ENCODE peak calls at places on chromosome 7, in five cellular contexts. One of them, this sample, is unnamed.

GRCh38 chr7:28488061-28488791 is 75.9 kb downstream of the CREB5 start:
- DNase-seq in psoas muscle: no peak
- DNase-seq in stimulated activated CD4-positive, alpha-beta T cell treated with anti-CD3 and anti-CD28 coated beads, Interleukin-12 subunit alpha, Interleukin-12 subunit beta, amount 100 ng/mL, for 24 hours: no peak
- DNase-seq in LHCN-M2: peak
- DNase-seq in OCI-M1: no peak
- DNase-seq in this sample: no peak

GRCh38 chr7:146375155-146375554 is 258.6 kb downstream of the CNTNAP2 start:
- DNase-seq in LHCN-M2: no peak
- DNase-seq in stimulated activated CD4-positive, alpha-beta T cell treated with anti-CD3 and anti-CD28 coated beads, Interleukin-12 subunit alpha, Interleukin-12 subunit beta, amount 100 ng/mL, for 24 hours: no peak
- DNase-seq in OCI-M1: peak
- DNase-seq in psoas muscle: no peak
- DNase-seq in this sample: no peak

GRCh38 chr7:24368161-24368560 is 84.2 kb downstream of the NPY start:
- DNase-seq in LHCN-M2: peak
- DNase-seq in stimulated activated CD4-positive, alpha-beta T cell treated with anti-CD3 and anti-CD28 coated beads, Interleukin-12 subunit alpha, Interleukin-12 subunit beta, amount 100 ng/mL, for 24 hours: no peak
- DNase-seq in psoas muscle: no peak
- DNase-seq in OCI-M1: no peak
- DNase-seq in this sample: no peak

GRCh38 chr7:116522247-116522646 is 2.6 kb upstream of the CAV1 start:
- DNase-seq in LHCN-M2: peak
- DNase-seq in stimulated activated CD4-positive, alpha-beta T cell treated with anti-CD3 and anti-CD28 coated beads, Interleukin-12 subunit alpha, Interleukin-12 subunit beta, amount 100 ng/mL, for 24 hours: no peak
- DNase-seq in OCI-M1: no peak
- DNase-seq in psoas muscle: no peak
- DNase-seq in this sample: no peak

GRCh38 chr7:30922596-30922995 is 10.9 kb downstream of the AQP1 start:
- DNase-seq in LHCN-M2: no peak
- DNase-seq in psoas muscle: no peak
- DNase-seq in OCI-M1: no peak
- DNase-seq in stimulated activated CD4-positive, alpha-beta T cell treated with anti-CD3 and anti-CD28 coated beads, Interleukin-12 subunit alpha, Interleukin-12 subunit beta, amount 100 ng/mL, for 24 hours: no peak
- DNase-seq in this sample: no peak

GRCh38 chr7:99126921-99127553 is 16.9 kb downstream of the SMURF1 start:
- DNase-seq in LHCN-M2: no peak
- DNase-seq in OCI-M1: peak
- DNase-seq in stimulated activated CD4-positive, alpha-beta T cell treated with anti-CD3 and anti-CD28 coated beads, Interleukin-12 subunit alpha, Interleukin-12 subunit beta, amount 100 ng/mL, for 24 hours: no peak
- DNase-seq in psoas muscle: no peak
- DNase-seq in this sample: no peak

GRCh38 chr7:64744680-64745079 is 49.5 kb upstream of the ZNF138 start:
- DNase-seq in LHCN-M2: peak
- DNase-seq in OCI-M1: peak
- DNase-seq in psoas muscle: no peak
- DNase-seq in stimulated activated CD4-positive, alpha-beta T cell treated with anti-CD3 and anti-CD28 coated beads, Interleukin-12 subunit alpha, Interleukin-12 subunit beta, amount 100 ng/mL, for 24 hours: no peak
- DNase-seq in this sample: no peak

GRCh38 chr7:129825005-129825553 is 127.7 kb downstream of the UBE2H start:
- DNase-seq in psoas muscle: peak
- DNase-seq in stimulated activated CD4-positive, alpha-beta T cell treated with anti-CD3 and anti-CD28 coated beads, Interleukin-12 subunit alpha, Interleukin-12 subunit beta, amount 100 ng/mL, for 24 hours: peak
- DNase-seq in LHCN-M2: peak
- DNase-seq in OCI-M1: peak
- DNase-seq in this sample: no peak

GRCh38 chr7:121360564-121360963 is 31.8 kb downstream of the WNT16 start:
- DNase-seq in psoas muscle: no peak
- DNase-seq in OCI-M1: no peak
- DNase-seq in LHCN-M2: no peak
- DNase-seq in stimulated activated CD4-positive, alpha-beta T cell treated with anti-CD3 and anti-CD28 coated beads, Interleukin-12 subunit alpha, Interleukin-12 subunit beta, amount 100 ng/mL, for 24 hours: no peak
- DNase-seq in this sample: no peak

GRCh38 chr7:50591480-50592438 is 26.6 kb upstream of the DDC start:
- DNase-seq in stimulated activated CD4-positive, alpha-beta T cell treated with anti-CD3 and anti-CD28 coated beads, Interleukin-12 subunit alpha, Interleukin-12 subunit beta, amount 100 ng/mL, for 24 hours: no peak
- DNase-seq in psoas muscle: no peak
- DNase-seq in OCI-M1: no peak
- DNase-seq in LHCN-M2: peak
- DNase-seq in this sample: peak

GRCh38 chr7:84091318-84091717 is 103.3 kb downstream of the SEMA3A start:
- DNase-seq in OCI-M1: peak
- DNase-seq in stimulated activated CD4-positive, alpha-beta T cell treated with anti-CD3 and anti-CD28 coated beads, Interleukin-12 subunit alpha, Interleukin-12 subunit beta, amount 100 ng/mL, for 24 hours: no peak
- DNase-seq in LHCN-M2: no peak
- DNase-seq in psoas muscle: no peak
- DNase-seq in this sample: no peak

GRCh38 chr7:23093546-23093945 is 12.0 kb upstream of the KLHL7 start:
- DNase-seq in OCI-M1: no peak
- DNase-seq in psoas muscle: no peak
- DNase-seq in stimulated activated CD4-positive, alpha-beta T cell treated with anti-CD3 and anti-CD28 coated beads, Interleukin-12 subunit alpha, Interleukin-12 subunit beta, amount 100 ng/mL, for 24 hours: no peak
- DNase-seq in LHCN-M2: peak
- DNase-seq in this sample: no peak

GRCh38 chr7:120274899-120275298 is 1.9 kb downstream of the KCND2 start:
- DNase-seq in stimulated activated CD4-positive, alpha-beta T cell treated with anti-CD3 and anti-CD28 coated beads, Interleukin-12 subunit alpha, Interleukin-12 subunit beta, amount 100 ng/mL, for 24 hours: no peak
- DNase-seq in LHCN-M2: no peak
- DNase-seq in psoas muscle: no peak
- DNase-seq in OCI-M1: no peak
- DNase-seq in this sample: no peak

GRCh38 chr7:73701357-73701995 is 18.0 kb downstream of the STX1A start:
- DNase-seq in LHCN-M2: peak
- DNase-seq in OCI-M1: peak
- DNase-seq in psoas muscle: no peak
- DNase-seq in stimulated activated CD4-positive, alpha-beta T cell treated with anti-CD3 and anti-CD28 coated beads, Interleukin-12 subunit alpha, Interleukin-12 subunit beta, amount 100 ng/mL, for 24 hours: no peak
- DNase-seq in this sample: no peak

GRCh38 chr7:105800442-105800841 is 76.0 kb downstream of the ATXN7L1 start:
- DNase-seq in stimulated activated CD4-positive, alpha-beta T cell treated with anti-CD3 and anti-CD28 coated beads, Interleukin-12 subunit alpha, Interleukin-12 subunit beta, amount 100 ng/mL, for 24 hours: no peak
- DNase-seq in LHCN-M2: peak
- DNase-seq in psoas muscle: no peak
- DNase-seq in OCI-M1: no peak
- DNase-seq in this sample: peak

GRCh38 chr7:64630496-64630895 is 35.4 kb upstream of the ZNF107 start:
- DNase-seq in psoas muscle: no peak
- DNase-seq in OCI-M1: peak
- DNase-seq in LHCN-M2: peak
- DNase-seq in stimulated activated CD4-positive, alpha-beta T cell treated with anti-CD3 and anti-CD28 coated beads, Interleukin-12 subunit alpha, Interleukin-12 subunit beta, amount 100 ng/mL, for 24 hours: no peak
- DNase-seq in this sample: no peak

GRCh38 chr7:114856625-114857024 is 65.3 kb upstream of the MDFIC start:
- DNase-seq in LHCN-M2: peak
- DNase-seq in psoas muscle: no peak
- DNase-seq in stimulated activated CD4-positive, alpha-beta T cell treated with anti-CD3 and anti-CD28 coated beads, Interleukin-12 subunit alpha, Interleukin-12 subunit beta, amount 100 ng/mL, for 24 hours: no peak
- DNase-seq in OCI-M1: no peak
- DNase-seq in this sample: no peak

GRCh38 chr7:30403477-30403876 is 75.1 kb downstream of the NOD1 start:
- DNase-seq in OCI-M1: no peak
- DNase-seq in stimulated activated CD4-positive, alpha-beta T cell treated with anti-CD3 and anti-CD28 coated beads, Interleukin-12 subunit alpha, Interleukin-12 subunit beta, amount 100 ng/mL, for 24 hours: no peak
- DNase-seq in LHCN-M2: no peak
- DNase-seq in psoas muscle: no peak
- DNase-seq in this sample: no peak

GRCh38 chr7:66013938-66014337 is 31.9 kb upstream of the GUSB start:
- DNase-seq in LHCN-M2: peak
- DNase-seq in OCI-M1: no peak
- DNase-seq in psoas muscle: no peak
- DNase-seq in stimulated activated CD4-positive, alpha-beta T cell treated with anti-CD3 and anti-CD28 coated beads, Interleukin-12 subunit alpha, Interleukin-12 subunit beta, amount 100 ng/mL, for 24 hours: no peak
- DNase-seq in this sample: no peak

GRCh38 chr7:972110-972509 is 3.2 kb downstream of the COX19 start:
- DNase-seq in LHCN-M2: no peak
- DNase-seq in psoas muscle: no peak
- DNase-seq in stimulated activated CD4-positive, alpha-beta T cell treated with anti-CD3 and anti-CD28 coated beads, Interleukin-12 subunit alpha, Interleukin-12 subunit beta, amount 100 ng/mL, for 24 hours: no peak
- DNase-seq in OCI-M1: no peak
- DNase-seq in this sample: no peak

GRCh38 chr7:81447351-81447952 is 322.4 kb downstream of the HGF start:
- DNase-seq in psoas muscle: no peak
- DNase-seq in stimulated activated CD4-positive, alpha-beta T cell treated with anti-CD3 and anti-CD28 coated beads, Interleukin-12 subunit alpha, Interleukin-12 subunit beta, amount 100 ng/mL, for 24 hours: no peak
- DNase-seq in LHCN-M2: peak
- DNase-seq in OCI-M1: peak
- DNase-seq in this sample: no peak

GRCh38 chr7:80218723-80219122 is 84.1 kb downstream of the GNAI1 start:
- DNase-seq in psoas muscle: no peak
- DNase-seq in LHCN-M2: peak
- DNase-seq in OCI-M1: no peak
- DNase-seq in stimulated activated CD4-positive, alpha-beta T cell treated with anti-CD3 and anti-CD28 coated beads, Interleukin-12 subunit alpha, Interleukin-12 subunit beta, amount 100 ng/mL, for 24 hours: no peak
- DNase-seq in this sample: no peak

GRCh38 chr7:53218730-53219504 is 183.5 kb downstream of the POM121L12 start:
- DNase-seq in stimulated activated CD4-positive, alpha-beta T cell treated with anti-CD3 and anti-CD28 coated beads, Interleukin-12 subunit alpha, Interleukin-12 subunit beta, amount 100 ng/mL, for 24 hours: no peak
- DNase-seq in LHCN-M2: peak
- DNase-seq in OCI-M1: no peak
- DNase-seq in psoas muscle: no peak
- DNase-seq in this sample: no peak

GRCh38 chr7:24755541-24756416 is 1.5 kb downstream of the GSDME start:
- DNase-seq in stimulated activated CD4-positive, alpha-beta T cell treated with anti-CD3 and anti-CD28 coated beads, Interleukin-12 subunit alpha, Interleukin-12 subunit beta, amount 100 ng/mL, for 24 hours: no peak
- DNase-seq in LHCN-M2: peak
- DNase-seq in OCI-M1: no peak
- DNase-seq in psoas muscle: no peak
- DNase-seq in this sample: peak

GRCh38 chr7:3888096-3888495 is 587.0 kb downstream of the SDK1 start:
- DNase-seq in psoas muscle: peak
- DNase-seq in LHCN-M2: peak
- DNase-seq in stimulated activated CD4-positive, alpha-beta T cell treated with anti-CD3 and anti-CD28 coated beads, Interleukin-12 subunit alpha, Interleukin-12 subunit beta, amount 100 ng/mL, for 24 hours: no peak
- DNase-seq in OCI-M1: no peak
- DNase-seq in this sample: no peak

This sample was measured in GM12878.